ENCODE peak calls at places on chromosomes 2 and 18, in eight cellular contexts. W is heart left ventricle, K is brain microvascular endothelial cell, C is sigmoid colon, N is fibroblast of lung, S is neural progenitor cell, U is GM06990, D is AG04450. V is an unnamed sample.

GRCh38 chr2:31832363-31832762 is 178.4 kb downstream of the MEMO1 start:
- DNase-seq in W (no peak), K (no peak), C (no peak), N (no peak), S (no peak), U (no peak), D (no peak), V (no peak)

GRCh38 chr18:32735781-32736180 is 37.0 kb downstream of the KLHL14 start:
- DNase-seq in W (no peak), K (peak; percentile 13), C (no peak), N (peak; percentile 31), S (no peak), U (no peak), D (no peak), V (no peak)

GRCh38 chr2:1584051-1584531 is 160.2 kb downstream of the PXDN start:
- DNase-seq in W (no peak), K (no peak), C (no peak), N (no peak), S (no peak), U (no peak), D (no peak), V (no peak)

GRCh38 chr2:120679526-120679925 is 56.1 kb upstream of the GLI2 start:
- DNase-seq in W (no peak), K (no peak), C (peak; percentile 45), N (no peak), S (no peak), U (no peak), D (no peak), V (no peak)

GRCh38 chr18:23300211-23300887 is 152.7 kb upstream of the RIOK3 start:
- DNase-seq in W (no peak), K (no peak), C (no peak), N (no peak), S (no peak), U (no peak), D (no peak), V (no peak)

GRCh38 chr2:71459084-71459431 is 5.7 kb downstream of the DYSF start:
- DNase-seq in W (no peak), K (no peak), C (no peak), N (no peak), S (no peak), U (no peak), D (no peak), V (no peak)

GRCh38 chr2:63658176-63658968 is 69.6 kb downstream of the MDH1 start:
- DNase-seq in W (no peak), K (no peak), C (no peak), N (no peak), S (no peak), U (no peak), D (no peak), V (no peak)

GRCh38 chr18:58630071-58630470 is 1.2 kb upstream of the ALPK2 start:
- DNase-seq in W (no peak), K (no peak), C (no peak), N (no peak), S (no peak), U (no peak), D (no peak), V (no peak)

GRCh38 chr2:8258406-8258805 is 423.4 kb upstream of the ID2 start:
- DNase-seq in W (no peak), K (peak; percentile 47), C (no peak), N (no peak), S (no peak), U (no peak), D (no peak), V (no peak)

GRCh38 chr2:85596486-85597143 is 1.1 kb downstream of the RNF181 start:
- DNase-seq in W (no peak), K (no peak), C (no peak), N (no peak), S (no peak), U (no peak), D (no peak), V (no peak)

GRCh38 chr18:75407468-75408437 is 19.8 kb downstream of the SMIM21 start:
- DNase-seq in W (no peak), K (no peak), C (no peak), N (peak; percentile 36), S (peak; percentile 91), U (no peak), D (peak; percentile 3), V (no peak)

GRCh38 chr2:180677200-180677599 is 303.2 kb upstream of the UBE2E3 start:
- DNase-seq in W (no peak), K (no peak), C (no peak), N (no peak), S (no peak), U (no peak), D (no peak), V (no peak)

GRCh38 chr2:64259301-64259700 is 115.1 kb upstream of the PELI1 start:
- DNase-seq in W (peak; percentile 59), K (no peak), C (no peak), N (peak; percentile 25), S (no peak), U (no peak), D (no peak), V (no peak)

GRCh38 chr2:43018179-43019024 is 208.0 kb downstream of the ZFP36L2 start:
- DNase-seq in W (peak; percentile 73), K (no peak), C (peak; percentile 98), N (peak; percentile 94), S (no peak), U (no peak), D (peak; percentile 60), V (peak; percentile 33)

GRCh38 chr2:41610501-41611242 is 437.1 kb upstream of the PKDCC start:
- DNase-seq in W (peak; percentile 13), K (peak; percentile 60), C (no peak), N (peak; percentile 64), S (no peak), U (no peak), D (no peak), V (peak; percentile 77)

GRCh38 chr2:145230546-145230945 is 710.6 kb upstream of the ZEB2 start:
- DNase-seq in W (no peak), K (no peak), C (no peak), N (peak; percentile 43), S (no peak), U (no peak), D (peak; percentile 6), V (no peak)

GRCh38 chr2:195489101-195489500 is 167.9 kb upstream of the SLC39A10 start:
- DNase-seq in W (no peak), K (no peak), C (no peak), N (peak; percentile 15), S (no peak), U (no peak), D (no peak), V (no peak)

GRCh38 chr2:114421781-114422180 is 20.7 kb upstream of the DPP10 start:
- DNase-seq in W (no peak), K (no peak), C (no peak), N (no peak), S (no peak), U (no peak), D (no peak), V (no peak)

GRCh38 chr2:165349181-165349580 is 110.0 kb downstream of the SCN2A start:
- DNase-seq in W (no peak), K (no peak), C (no peak), N (no peak), S (no peak), U (no peak), D (no peak), V (no peak)
- H3K4me3 ChIP-seq in W (no peak overlapping the region), K (no peak overlapping the region), C (no peak overlapping the region), N (no peak overlapping the region), S (no peak overlapping the region), U (no peak overlapping the region), D (no peak overlapping the region), V (no peak overlapping the region)

DNA sequence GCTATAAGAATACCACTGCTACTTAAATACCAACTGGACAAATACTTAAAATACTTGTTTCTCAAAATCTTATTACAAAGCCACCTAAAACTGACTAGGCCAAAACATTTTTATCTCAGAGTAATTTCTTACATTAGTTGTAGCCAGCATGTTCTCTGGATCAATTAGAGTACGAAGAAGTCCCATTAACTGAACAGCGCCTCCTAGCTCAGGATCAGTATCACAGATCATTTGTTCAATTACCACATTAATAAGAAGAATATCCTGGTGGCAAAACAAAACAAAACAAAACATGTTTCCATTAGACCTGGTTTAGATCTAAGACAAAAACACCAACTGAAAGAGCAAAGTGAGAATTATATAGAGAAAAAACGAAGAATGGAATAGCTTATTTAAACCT is 36.0 kb downstream of the PPP4R3B start:
- DNase-seq in W (no peak), K (no peak), C (no peak), N (no peak), S (peak; percentile 36), U (no peak), D (no peak), V (no peak)
- TF ChIP-seq CTCF in W (no peak), K (peak; percentile 40), C (no peak), N (peak; percentile 26), S (peak; percentile 60), U (peak; percentile 23), D (no peak), V (no peak)

DNA sequence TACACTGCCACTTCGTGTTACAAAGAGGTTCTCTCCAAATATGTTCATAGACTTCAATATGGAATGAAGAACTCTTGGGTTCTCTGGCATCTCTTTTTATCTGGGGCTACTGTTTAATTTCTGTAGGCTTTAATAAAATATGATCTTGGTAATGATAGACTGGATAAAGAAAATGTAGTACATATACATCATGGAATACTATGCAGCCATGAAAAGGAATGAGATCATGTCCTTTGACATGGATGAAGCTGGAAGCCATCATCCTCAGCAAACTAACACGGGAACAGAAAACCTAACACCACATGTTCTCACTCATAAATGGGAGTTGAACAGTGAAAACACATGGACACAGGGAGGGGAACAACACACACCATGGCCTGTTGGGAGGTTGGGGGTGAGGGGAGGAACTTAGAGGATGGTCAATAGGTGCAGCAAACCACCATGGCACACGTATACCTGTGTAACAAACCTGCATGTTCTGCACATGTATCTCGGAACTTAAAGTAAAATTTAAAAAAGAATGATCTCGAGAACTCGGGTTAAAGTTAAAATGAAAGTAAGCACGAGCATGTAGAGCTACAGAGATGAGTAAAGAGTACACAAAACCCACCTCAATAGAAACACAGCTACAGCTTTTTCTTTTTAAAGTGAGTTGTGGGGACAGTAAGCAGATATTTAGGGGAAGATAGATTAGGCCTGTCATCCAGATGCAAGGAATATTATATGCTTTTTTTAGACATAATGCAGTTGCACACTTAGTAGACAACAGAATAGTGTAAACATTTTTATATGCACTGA is 102.3 kb downstream of the SGPP2 start:
- DNase-seq in W (no peak), K (no peak), C (no peak), N (no peak), S (no peak), U (no peak), D (no peak), V (no peak)
- H3K4me3 ChIP-seq in W (no peak overlapping the region), K (no peak overlapping the region), C (no peak overlapping the region), N (no peak overlapping the region), S (no peak overlapping the region), U (peak overlapping the region; percentile 11), D (no peak overlapping the region), V (no peak overlapping the region)

DNA sequence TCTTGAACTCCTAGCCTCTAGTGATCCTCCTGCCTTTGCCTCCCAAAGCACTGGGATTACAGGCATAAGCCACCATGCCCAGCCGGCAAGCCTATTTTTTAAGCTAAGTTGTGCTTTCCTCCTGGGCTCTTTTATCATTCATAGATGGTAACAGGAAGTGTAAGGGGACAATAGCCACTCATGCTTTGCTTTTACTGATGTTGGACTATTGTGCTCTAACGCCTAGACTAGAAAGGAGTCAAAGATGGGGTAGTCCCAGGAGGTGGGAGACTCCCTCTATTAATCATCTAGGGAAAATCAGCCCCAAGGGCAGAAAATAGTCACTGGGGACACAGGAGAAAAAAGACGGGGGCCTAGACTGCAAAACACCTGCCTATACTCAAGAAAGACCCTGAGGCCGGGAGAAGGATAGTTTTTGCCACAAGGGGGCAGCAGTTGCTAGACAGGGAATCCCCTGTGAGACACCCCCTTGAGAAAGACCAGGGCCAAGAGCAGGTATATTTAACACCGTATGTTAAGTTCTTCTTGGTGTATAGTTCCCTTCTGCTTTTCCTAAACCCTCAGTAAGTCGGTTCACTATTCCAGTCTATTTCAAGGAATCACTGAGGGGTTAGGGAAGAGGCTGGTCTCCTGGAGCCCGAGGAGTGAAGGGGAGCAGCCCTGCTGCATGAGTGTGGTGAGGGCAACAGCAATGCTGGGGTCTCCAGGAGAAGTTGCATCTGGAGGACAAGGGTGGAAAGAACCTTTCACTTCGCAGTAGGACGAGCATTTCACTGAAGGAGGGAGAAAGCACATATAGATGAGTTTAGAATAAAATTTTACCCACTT is 2.1 kb upstream of the CXCR1 start:
- DNase-seq in W (peak; percentile 27), K (peak; percentile 26), C (peak; percentile 75), N (peak; percentile 20), S (peak; percentile 73), U (no peak), D (no peak), V (no peak)
- TF ChIP-seq CTCF in W (peak; percentile 54), K (peak; percentile 86), C (peak; percentile 63), N (peak; percentile 72), S (peak; percentile 79), U (peak; percentile 85), D (peak; percentile 68), V (peak; percentile 54)